ENCODE peak calls at places on chromosomes 3 and 15, in six cellular contexts. One of them, this sample, is unnamed.

GRCh38 chr3:64187065-64187959 is 38.0 kb downstream of the PRICKLE2 start:
- DNase-seq in HEK293T: peak
- DNase-seq in NCI-H2081 treated with DMSO at 0.1 percent for 48 hours: no peak
- DNase-seq in right lobe of liver: peak
- DNase-seq in amygdala: no peak
- DNase-seq in GM03348: peak
- DNase-seq in this sample: peak

GRCh38 chr3:11477286-11477935 is 166.3 kb downstream of the VGLL4 start:
- DNase-seq in HEK293T: no peak
- DNase-seq in amygdala: no peak
- DNase-seq in right lobe of liver: no peak
- DNase-seq in GM03348: peak
- DNase-seq in NCI-H2081 treated with DMSO at 0.1 percent for 48 hours: no peak
- DNase-seq in this sample: peak

GRCh38 chr15:78457101-78457500 is 19.1 kb downstream of the IREB2 start:
- DNase-seq in GM03348: peak
- DNase-seq in amygdala: no peak
- DNase-seq in HEK293T: no peak
- DNase-seq in NCI-H2081 treated with DMSO at 0.1 percent for 48 hours: no peak
- DNase-seq in right lobe of liver: no peak
- DNase-seq in this sample: no peak

GRCh38 chr15:39265261-39265660 is 315.6 kb upstream of the THBS1 start:
- DNase-seq in HEK293T: no peak
- DNase-seq in GM03348: no peak
- DNase-seq in NCI-H2081 treated with DMSO at 0.1 percent for 48 hours: no peak
- DNase-seq in right lobe of liver: no peak
- DNase-seq in amygdala: no peak
- DNase-seq in this sample: no peak

GRCh38 chr3:2765002-2765579 is 345.1 kb downstream of the IL5RA start:
- DNase-seq in amygdala: no peak
- DNase-seq in GM03348: no peak
- DNase-seq in right lobe of liver: no peak
- DNase-seq in NCI-H2081 treated with DMSO at 0.1 percent for 48 hours: peak
- DNase-seq in HEK293T: peak
- DNase-seq in this sample: no peak

GRCh38 chr3:40691598-40691905 is 166.8 kb downstream of the ZNF621 start:
- DNase-seq in right lobe of liver: no peak
- DNase-seq in GM03348: no peak
- DNase-seq in NCI-H2081 treated with DMSO at 0.1 percent for 48 hours: no peak
- DNase-seq in HEK293T: no peak
- DNase-seq in amygdala: no peak
- DNase-seq in this sample: no peak

GRCh38 chr3:11514191-11514770 is 129.4 kb downstream of the VGLL4 start:
- DNase-seq in HEK293T: no peak
- DNase-seq in right lobe of liver: no peak
- DNase-seq in amygdala: no peak
- DNase-seq in GM03348: peak
- DNase-seq in NCI-H2081 treated with DMSO at 0.1 percent for 48 hours: no peak
- DNase-seq in this sample: peak

GRCh38 chr3:15955968-15956367 is 158.2 kb upstream of the ANKRD28 start:
- DNase-seq in NCI-H2081 treated with DMSO at 0.1 percent for 48 hours: no peak
- DNase-seq in GM03348: no peak
- DNase-seq in HEK293T: no peak
- DNase-seq in amygdala: no peak
- DNase-seq in right lobe of liver: no peak
- DNase-seq in this sample: no peak

GRCh38 chr3:27900316-27900715 is 178.2 kb upstream of the EOMES start:
- DNase-seq in GM03348: no peak
- DNase-seq in NCI-H2081 treated with DMSO at 0.1 percent for 48 hours: no peak
- DNase-seq in HEK293T: no peak
- DNase-seq in amygdala: no peak
- DNase-seq in right lobe of liver: no peak
- DNase-seq in this sample: no peak

GRCh38 chr3:105369501-105370371 is 3.0 kb downstream of the ALCAM start:
- DNase-seq in right lobe of liver: peak
- DNase-seq in HEK293T: peak
- DNase-seq in NCI-H2081 treated with DMSO at 0.1 percent for 48 hours: peak
- DNase-seq in amygdala: peak
- DNase-seq in GM03348: peak
- DNase-seq in this sample: peak

GRCh38 chr3:124680521-124680920 is 49.7 kb upstream of the UMPS start:
- DNase-seq in NCI-H2081 treated with DMSO at 0.1 percent for 48 hours: no peak
- DNase-seq in GM03348: no peak
- DNase-seq in HEK293T: no peak
- DNase-seq in right lobe of liver: no peak
- DNase-seq in amygdala: no peak
- DNase-seq in this sample: no peak

GRCh38 chr3:194961149-194961548 is 275.5 kb downstream of the FAM43A start:
- DNase-seq in amygdala: no peak
- DNase-seq in NCI-H2081 treated with DMSO at 0.1 percent for 48 hours: no peak
- DNase-seq in HEK293T: no peak
- DNase-seq in right lobe of liver: no peak
- DNase-seq in GM03348: no peak
- DNase-seq in this sample: peak

GRCh38 chr3:73525591-73525990 is 99.2 kb downstream of the PDZRN3 start:
- DNase-seq in right lobe of liver: no peak
- DNase-seq in NCI-H2081 treated with DMSO at 0.1 percent for 48 hours: no peak
- DNase-seq in GM03348: no peak
- DNase-seq in amygdala: no peak
- DNase-seq in HEK293T: no peak
- DNase-seq in this sample: no peak

GRCh38 chr15:45919806-45920205 is 285.0 kb downstream of the SQOR start:
- DNase-seq in GM03348: peak
- DNase-seq in NCI-H2081 treated with DMSO at 0.1 percent for 48 hours: no peak
- DNase-seq in right lobe of liver: no peak
- DNase-seq in HEK293T: no peak
- DNase-seq in amygdala: no peak
- DNase-seq in this sample: no peak

GRCh38 chr3:10192953-10193691 is 28.4 kb downstream of the IRAK2 start:
- DNase-seq in GM03348: peak
- DNase-seq in HEK293T: peak
- DNase-seq in amygdala: no peak
- DNase-seq in right lobe of liver: no peak
- DNase-seq in NCI-H2081 treated with DMSO at 0.1 percent for 48 hours: no peak
- DNase-seq in this sample: peak

GRCh38 chr15:67094001-67094826 is 28.8 kb downstream of the SMAD3 start:
- DNase-seq in NCI-H2081 treated with DMSO at 0.1 percent for 48 hours: no peak
- DNase-seq in right lobe of liver: no peak
- DNase-seq in amygdala: no peak
- DNase-seq in GM03348: no peak
- DNase-seq in HEK293T: no peak
- DNase-seq in this sample: no peak

This sample was measured in ureter.